ENCODE peak calls at places on chromosomes 4 and X, in four cellular contexts. One of them, this sample, is unnamed.

GRCh38 chr4:25863906-25864418 is 1.2 kb upstream of the SEL1L3 start:
- DNase-seq in tibial artery: no peak
- DNase-seq in Calu3: no peak
- DNase-seq in psoas muscle: no peak
- DNase-seq in this sample: no peak

GRCh38 chr4:5626916-5627315 is 81.4 kb downstream of the EVC2 start:
- DNase-seq in Calu3: no peak
- DNase-seq in tibial artery: no peak
- DNase-seq in psoas muscle: no peak
- DNase-seq in this sample: no peak

GRCh38 chr4:15809058-15809457 is 30.9 kb downstream of the CD38 start:
- DNase-seq in tibial artery: no peak
- DNase-seq in psoas muscle: no peak
- DNase-seq in Calu3: no peak
- DNase-seq in this sample: peak

GRCh38 chrX:130179170-130179569 is 7.4 kb downstream of the RAB33A start:
- DNase-seq in tibial artery: no peak
- DNase-seq in psoas muscle: no peak
- DNase-seq in Calu3: no peak
- DNase-seq in this sample: no peak

GRCh38 chr4:10715696-10716095 is 31.1 kb upstream of the CLNK start:
- DNase-seq in psoas muscle: no peak
- DNase-seq in Calu3: no peak
- DNase-seq in tibial artery: no peak
- DNase-seq in this sample: no peak

GRCh38 chr4:140038031-140038533 is 115.9 kb downstream of the MAML3 start:
- DNase-seq in psoas muscle: no peak
- DNase-seq in tibial artery: no peak
- DNase-seq in Calu3: no peak
- DNase-seq in this sample: no peak

GRCh38 chrX:24204958-24205357 is 55.4 kb downstream of the ZFX start:
- DNase-seq in Calu3: no peak
- DNase-seq in psoas muscle: no peak
- DNase-seq in tibial artery: no peak
- DNase-seq in this sample: no peak

GRCh38 chr4:59945277-59945676 is 1254.8 kb upstream of the ADGRL3 start:
- DNase-seq in Calu3: no peak
- DNase-seq in tibial artery: no peak
- DNase-seq in psoas muscle: no peak
- DNase-seq in this sample: no peak

GRCh38 chrX:72131317-72132294 is at the start of gene RTL5:
- DNase-seq in Calu3: peak
- DNase-seq in psoas muscle: peak
- DNase-seq in tibial artery: peak
- DNase-seq in this sample: peak

GRCh38 chr4:86895692-86896488 is 3.7 kb upstream of the C4orf36 start:
- DNase-seq in tibial artery: no peak
- DNase-seq in psoas muscle: no peak
- DNase-seq in Calu3: peak
- DNase-seq in this sample: peak

GRCh38 chr4:183411291-183411861 is 33.1 kb upstream of the CDKN2AIP start:
- DNase-seq in Calu3: peak
- DNase-seq in psoas muscle: no peak
- DNase-seq in tibial artery: no peak
- DNase-seq in this sample: no peak

GRCh38 chrX:40145001-40145631 is 47.4 kb upstream of the BCOR start:
- DNase-seq in psoas muscle: no peak
- DNase-seq in tibial artery: no peak
- DNase-seq in Calu3: no peak
- DNase-seq in this sample: no peak

GRCh38 chr4:56764775-56765174 is 56.7 kb downstream of the SPINK2 start:
- DNase-seq in tibial artery: no peak
- DNase-seq in psoas muscle: no peak
- DNase-seq in Calu3: no peak
- DNase-seq in this sample: no peak

GRCh38 chr4:119679251-119679650 is 50.6 kb upstream of the PDE5A start:
- DNase-seq in tibial artery: no peak
- DNase-seq in psoas muscle: no peak
- DNase-seq in Calu3: no peak
- DNase-seq in this sample: no peak

GRCh38 chr4:57191523-57192034 is 81.4 kb upstream of the IGFBP7 start:
- DNase-seq in Calu3: no peak
- DNase-seq in psoas muscle: no peak
- DNase-seq in tibial artery: no peak
- DNase-seq in this sample: no peak

GRCh38 chrX:15151267-15152196 is 118.4 kb downstream of the ASB9 start:
- DNase-seq in tibial artery: no peak
- DNase-seq in psoas muscle: no peak
- DNase-seq in Calu3: no peak
- DNase-seq in this sample: no peak

DNA sequence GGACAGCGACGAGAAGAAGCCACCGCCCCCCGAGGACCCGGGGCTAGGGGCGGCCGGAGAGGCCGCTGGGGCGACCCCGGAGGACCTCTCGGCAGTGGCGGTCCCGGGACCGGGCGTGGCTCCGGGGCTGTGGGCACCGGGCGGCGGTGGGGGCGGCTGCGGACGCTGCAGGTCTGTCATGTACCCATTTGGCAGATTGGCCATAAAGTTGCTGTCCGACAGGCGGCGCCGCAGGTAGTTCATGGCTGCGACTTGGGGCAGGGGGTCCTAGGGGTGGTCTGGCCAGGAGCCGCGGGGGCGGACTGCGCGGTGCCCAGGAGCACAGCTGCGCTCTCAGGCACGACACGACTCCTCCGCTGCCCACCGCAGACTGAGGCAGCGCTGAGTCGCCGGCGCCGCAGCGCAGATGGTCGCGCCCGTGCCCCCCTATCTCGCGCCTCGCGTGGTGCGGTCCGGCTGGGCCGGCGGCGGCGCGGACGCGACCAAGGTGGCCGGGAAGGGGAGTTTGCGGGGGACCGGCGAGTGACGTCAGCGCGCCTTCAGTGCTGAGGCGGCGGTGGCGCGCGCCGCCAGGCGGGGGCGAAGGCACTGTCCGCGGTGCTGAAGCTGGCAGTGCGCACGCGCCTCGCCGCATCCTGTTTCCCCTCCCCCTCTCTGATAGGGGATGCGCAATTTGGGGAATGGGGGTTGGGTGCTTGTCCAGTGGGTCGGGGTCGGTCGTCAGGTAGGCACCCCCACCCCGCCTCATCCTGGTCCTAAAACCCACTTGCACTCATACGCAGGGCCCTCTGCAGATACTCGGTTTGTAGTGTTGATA is at the start of gene SYN1:
- DNase-seq in Calu3: peak
- DNase-seq in psoas muscle: peak
- DNase-seq in tibial artery: peak
- DNase-seq in this sample: peak
- TF ChIP-seq CTCF in Calu3: no peak
- TF ChIP-seq CTCF in psoas muscle: peak
- TF ChIP-seq CTCF in tibial artery: no peak
- TF ChIP-seq CTCF in this sample: peak

GRCh38 chr4:149690726-149691125 is 124.9 kb downstream of the IQCM start:
- DNase-seq in tibial artery: no peak
- DNase-seq in psoas muscle: no peak
- DNase-seq in Calu3: no peak
- DNase-seq in this sample: no peak
- TF ChIP-seq CTCF in tibial artery: no peak
- TF ChIP-seq CTCF in psoas muscle: no peak
- TF ChIP-seq CTCF in Calu3: no peak
- TF ChIP-seq CTCF in this sample: no peak

DNA sequence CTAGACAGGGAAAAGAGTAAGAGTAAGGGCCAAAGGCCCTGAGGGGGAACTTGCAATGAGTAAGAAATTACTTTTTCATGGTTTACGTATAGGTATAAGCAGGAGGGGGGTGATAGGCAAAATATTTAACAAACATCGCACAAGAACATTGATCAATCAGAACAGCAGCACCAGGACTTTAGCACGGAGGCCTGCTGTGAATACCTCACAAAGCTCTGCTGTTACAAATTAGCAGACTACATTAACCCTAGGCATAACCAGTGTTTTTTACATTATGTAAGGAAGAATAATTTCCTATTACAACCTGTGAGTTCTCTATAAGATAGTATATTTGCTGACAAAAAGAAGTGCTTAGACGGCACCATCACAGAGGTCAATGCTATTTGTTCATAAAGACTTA is 44.9 kb downstream of the PPARGC1A start:
- DNase-seq in tibial artery: no peak
- DNase-seq in psoas muscle: no peak
- DNase-seq in Calu3: no peak
- DNase-seq in this sample: no peak
- TF ChIP-seq CTCF in tibial artery: no peak
- TF ChIP-seq CTCF in psoas muscle: no peak
- TF ChIP-seq CTCF in Calu3: no peak
- TF ChIP-seq CTCF in this sample: no peak

GRCh38 chrX:81120270-81120935 is 81.3 kb downstream of the HMGN5 start:
- DNase-seq in psoas muscle: no peak
- DNase-seq in tibial artery: no peak
- DNase-seq in Calu3: no peak
- DNase-seq in this sample: no peak

GRCh38 chrX:81121513-81122363 is 80.0 kb downstream of the HMGN5 start:
- DNase-seq in Calu3: peak
- DNase-seq in psoas muscle: peak
- DNase-seq in tibial artery: peak
- DNase-seq in this sample: peak

DNA sequence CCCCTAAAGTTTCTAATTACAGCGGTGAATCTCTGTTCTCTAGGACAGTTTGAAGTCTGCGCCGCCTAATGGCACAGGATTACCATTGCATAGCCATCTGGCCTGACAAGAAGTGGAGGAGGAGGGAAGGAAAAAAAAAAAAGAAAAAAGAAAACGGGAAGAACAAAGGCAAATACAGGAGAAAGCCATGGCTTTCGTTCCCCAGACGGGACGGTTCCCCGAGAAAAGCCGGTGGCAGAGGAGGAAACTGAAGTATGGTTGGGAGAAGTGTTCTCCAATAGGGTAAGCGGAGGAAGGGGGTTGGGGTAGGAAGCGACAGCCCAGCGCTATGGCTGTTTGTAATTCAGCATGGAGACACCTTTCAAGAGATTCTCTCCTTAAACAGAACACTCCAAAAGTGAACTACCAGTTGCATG is 80.8 kb downstream of the HMGN5 start:
- DNase-seq in tibial artery: peak
- DNase-seq in psoas muscle: peak
- DNase-seq in Calu3: peak
- DNase-seq in this sample: no peak
- TF ChIP-seq CTCF in tibial artery: peak
- TF ChIP-seq CTCF in psoas muscle: peak
- TF ChIP-seq CTCF in Calu3: peak
- TF ChIP-seq CTCF in this sample: peak

DNA sequence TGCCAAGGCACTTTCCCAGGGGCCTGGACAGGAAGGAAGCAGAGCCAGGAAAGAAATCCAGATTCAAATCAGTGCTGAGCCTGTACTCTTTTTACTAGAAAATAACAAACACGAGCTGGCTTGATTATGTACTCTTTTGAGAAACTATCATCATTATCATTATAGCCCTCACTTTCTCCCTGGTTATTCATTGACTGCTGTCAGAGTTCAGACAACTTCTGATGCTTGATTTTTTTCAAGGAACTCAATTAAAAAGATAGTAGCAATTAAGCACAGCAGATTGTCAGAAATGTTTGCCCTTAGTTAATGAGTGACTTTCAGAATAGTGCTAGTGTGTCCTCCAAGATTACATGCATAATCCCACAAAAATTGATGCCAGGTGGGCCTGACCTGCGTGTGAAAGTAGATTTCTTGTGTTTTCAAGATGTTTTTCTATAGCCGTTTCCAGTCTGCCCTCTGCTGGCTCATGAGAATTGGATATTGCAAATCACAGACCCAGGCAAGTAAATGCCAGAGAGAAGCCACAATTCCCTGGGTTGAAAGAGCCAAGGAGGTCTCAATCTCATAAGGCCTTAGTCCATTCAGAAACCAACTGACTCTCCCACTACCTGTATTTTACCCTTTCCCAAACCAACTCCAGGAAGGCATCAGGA is 14.3 kb upstream of the PNPLA4 start:
- DNase-seq in psoas muscle: no peak
- DNase-seq in tibial artery: no peak
- DNase-seq in Calu3: peak
- DNase-seq in this sample: no peak
- TF ChIP-seq CTCF in psoas muscle: peak
- TF ChIP-seq CTCF in tibial artery: no peak
- TF ChIP-seq CTCF in Calu3: peak
- TF ChIP-seq CTCF in this sample: peak

GRCh38 chr4:45442466-45442865 is 681.4 kb downstream of the GABRG1 start:
- DNase-seq in tibial artery: no peak
- DNase-seq in Calu3: no peak
- DNase-seq in psoas muscle: no peak
- DNase-seq in this sample: no peak
- TF ChIP-seq CTCF in tibial artery: no peak
- TF ChIP-seq CTCF in Calu3: peak
- TF ChIP-seq CTCF in psoas muscle: no peak
- TF ChIP-seq CTCF in this sample: no peak

GRCh38 chrX:83759872-83760271 is 101.1 kb upstream of the CYLC1 start:
- DNase-seq in psoas muscle: no peak
- DNase-seq in tibial artery: no peak
- DNase-seq in Calu3: peak
- DNase-seq in this sample: peak
- TF ChIP-seq CTCF in psoas muscle: peak
- TF ChIP-seq CTCF in tibial artery: peak
- TF ChIP-seq CTCF in Calu3: no peak
- TF ChIP-seq CTCF in this sample: peak

GRCh38 chrX:115289465-115289864 is at the start of gene LUZP4:
- DNase-seq in tibial artery: no peak
- DNase-seq in Calu3: no peak
- DNase-seq in psoas muscle: no peak
- DNase-seq in this sample: no peak

GRCh38 chrX:115284877-115285276 is 4.6 kb upstream of the LUZP4 start:
- DNase-seq in psoas muscle: no peak
- DNase-seq in Calu3: no peak
- DNase-seq in tibial artery: no peak
- DNase-seq in this sample: no peak
- TF ChIP-seq CTCF in psoas muscle: no peak
- TF ChIP-seq CTCF in Calu3: no peak
- TF ChIP-seq CTCF in tibial artery: no peak
- TF ChIP-seq CTCF in this sample: no peak

This sample was measured in GM13976.